ENCODE peak calls at places on chromosome 1, in five cellular contexts. One of them, this sample, is unnamed.

GRCh38 chr1:4303303-4303702 is 351.1 kb upstream of the AJAP1 start:
- ATAC-seq in naive thymus-derived CD4-positive, alpha-beta T cell: no peak
- ATAC-seq in naive thymus-derived CD8-positive, alpha-beta T cell: no peak
- ATAC-seq in lower lobe of right lung: no peak
- ATAC-seq in aorta: no peak
- ATAC-seq in this sample: no peak

GRCh38 chr1:116453906-116454305 is 80.9 kb downstream of the ATP1A1 start:
- ATAC-seq in naive thymus-derived CD8-positive, alpha-beta T cell: no peak
- ATAC-seq in naive thymus-derived CD4-positive, alpha-beta T cell: no peak
- ATAC-seq in aorta: no peak
- ATAC-seq in lower lobe of right lung: peak; percentile 19
- ATAC-seq in this sample: no peak

GRCh38 chr1:42964032-42964812 is 5.6 kb upstream of the SLC2A1 start:
- ATAC-seq in naive thymus-derived CD4-positive, alpha-beta T cell: no peak
- ATAC-seq in lower lobe of right lung: no peak
- ATAC-seq in naive thymus-derived CD8-positive, alpha-beta T cell: no peak
- ATAC-seq in aorta: no peak
- ATAC-seq in this sample: no peak

GRCh38 chr1:166971252-166971651 is 4.1 kb downstream of the ILDR2 start:
- ATAC-seq in aorta: no peak
- ATAC-seq in naive thymus-derived CD8-positive, alpha-beta T cell: no peak
- ATAC-seq in naive thymus-derived CD4-positive, alpha-beta T cell: no peak
- ATAC-seq in lower lobe of right lung: no peak
- ATAC-seq in this sample: no peak

GRCh38 chr1:201655243-201655642 is 116.3 kb downstream of the NAV1 start:
- ATAC-seq in naive thymus-derived CD8-positive, alpha-beta T cell: no peak
- ATAC-seq in aorta: no peak
- ATAC-seq in naive thymus-derived CD4-positive, alpha-beta T cell: no peak
- ATAC-seq in lower lobe of right lung: no peak
- ATAC-seq in this sample: peak; percentile 19

GRCh38 chr1:57093122-57093521 is 127.3 kb upstream of the C8B start:
- ATAC-seq in naive thymus-derived CD8-positive, alpha-beta T cell: no peak
- ATAC-seq in lower lobe of right lung: no peak
- ATAC-seq in aorta: no peak
- ATAC-seq in naive thymus-derived CD4-positive, alpha-beta T cell: no peak
- ATAC-seq in this sample: no peak

GRCh38 chr1:3457910-3458621 is 3.6 kb downstream of the ARHGEF16 start:
- ATAC-seq in aorta: no peak
- ATAC-seq in lower lobe of right lung: no peak
- ATAC-seq in naive thymus-derived CD4-positive, alpha-beta T cell: no peak
- ATAC-seq in naive thymus-derived CD8-positive, alpha-beta T cell: no peak
- ATAC-seq in this sample: no peak

GRCh38 chr1:61183471-61184034 is 101.2 kb downstream of the NFIA start:
- ATAC-seq in aorta: peak; percentile 85
- ATAC-seq in naive thymus-derived CD8-positive, alpha-beta T cell: no peak
- ATAC-seq in naive thymus-derived CD4-positive, alpha-beta T cell: no peak
- ATAC-seq in lower lobe of right lung: peak; percentile 89
- ATAC-seq in this sample: peak; percentile 21

GRCh38 chr1:47389735-47390134 is 26.4 kb upstream of the FOXE3 start:
- ATAC-seq in aorta: no peak
- ATAC-seq in naive thymus-derived CD4-positive, alpha-beta T cell: no peak
- ATAC-seq in naive thymus-derived CD8-positive, alpha-beta T cell: no peak
- ATAC-seq in lower lobe of right lung: no peak
- ATAC-seq in this sample: no peak

GRCh38 chr1:150543500-150544143 is 5.6 kb upstream of the ADAMTSL4 start:
- ATAC-seq in aorta: peak; percentile 64
- ATAC-seq in lower lobe of right lung: peak; percentile 38
- ATAC-seq in naive thymus-derived CD4-positive, alpha-beta T cell: no peak
- ATAC-seq in naive thymus-derived CD8-positive, alpha-beta T cell: no peak
- ATAC-seq in this sample: peak; percentile 76

GRCh38 chr1:209685835-209686234 is 10.6 kb downstream of the G0S2 start:
- ATAC-seq in lower lobe of right lung: no peak
- ATAC-seq in naive thymus-derived CD8-positive, alpha-beta T cell: no peak
- ATAC-seq in aorta: no peak
- ATAC-seq in naive thymus-derived CD4-positive, alpha-beta T cell: peak; percentile 49
- ATAC-seq in this sample: no peak

GRCh38 chr1:157700711-157701110 is at the start of gene FCRL3:
- ATAC-seq in lower lobe of right lung: no peak
- ATAC-seq in aorta: no peak
- ATAC-seq in naive thymus-derived CD8-positive, alpha-beta T cell: peak; percentile 44
- ATAC-seq in naive thymus-derived CD4-positive, alpha-beta T cell: peak; percentile 85
- ATAC-seq in this sample: no peak

GRCh38 chr1:13762642-13763041 is 62.7 kb downstream of the PRDM2 start:
- ATAC-seq in naive thymus-derived CD8-positive, alpha-beta T cell: peak; percentile 33
- ATAC-seq in lower lobe of right lung: no peak
- ATAC-seq in naive thymus-derived CD4-positive, alpha-beta T cell: no peak
- ATAC-seq in aorta: no peak
- ATAC-seq in this sample: no peak

GRCh38 chr1:166974647-166975345 is 544 bp downstream of the ILDR2 start:
- ATAC-seq in naive thymus-derived CD4-positive, alpha-beta T cell: peak; percentile 6
- ATAC-seq in lower lobe of right lung: no peak
- ATAC-seq in naive thymus-derived CD8-positive, alpha-beta T cell: peak; percentile 11
- ATAC-seq in aorta: no peak
- ATAC-seq in this sample: no peak

GRCh38 chr1:230230948-230231738 is 164.1 kb downstream of the GALNT2 start:
- ATAC-seq in lower lobe of right lung: peak; percentile 86
- ATAC-seq in naive thymus-derived CD8-positive, alpha-beta T cell: no peak
- ATAC-seq in naive thymus-derived CD4-positive, alpha-beta T cell: peak; percentile 37
- ATAC-seq in aorta: no peak
- ATAC-seq in this sample: no peak

GRCh38 chr1:53121319-53122172 is 20.9 kb downstream of the SLC1A7 start:
- ATAC-seq in aorta: peak; percentile 37
- ATAC-seq in naive thymus-derived CD4-positive, alpha-beta T cell: no peak
- ATAC-seq in lower lobe of right lung: no peak
- ATAC-seq in naive thymus-derived CD8-positive, alpha-beta T cell: no peak
- ATAC-seq in this sample: peak; percentile 26

GRCh38 chr1:235867903-235868469 is 1.3 kb upstream of the LYST start:
- ATAC-seq in naive thymus-derived CD4-positive, alpha-beta T cell: peak; percentile 60
- ATAC-seq in lower lobe of right lung: no peak
- ATAC-seq in aorta: no peak
- ATAC-seq in naive thymus-derived CD8-positive, alpha-beta T cell: peak; percentile 48
- ATAC-seq in this sample: no peak

GRCh38 chr1:5796028-5796427 is 196.2 kb downstream of the NPHP4 start:
- ATAC-seq in lower lobe of right lung: no peak
- ATAC-seq in naive thymus-derived CD4-positive, alpha-beta T cell: no peak
- ATAC-seq in naive thymus-derived CD8-positive, alpha-beta T cell: no peak
- ATAC-seq in aorta: no peak
- ATAC-seq in this sample: no peak

GRCh38 chr1:196494766-196495165 is 113.5 kb downstream of the KCNT2 start:
- ATAC-seq in aorta: no peak
- ATAC-seq in naive thymus-derived CD4-positive, alpha-beta T cell: no peak
- ATAC-seq in lower lobe of right lung: no peak
- ATAC-seq in naive thymus-derived CD8-positive, alpha-beta T cell: no peak
- ATAC-seq in this sample: no peak

GRCh38 chr1:111332190-111332589 is 41.5 kb downstream of the CHIA start:
- ATAC-seq in naive thymus-derived CD4-positive, alpha-beta T cell: no peak
- ATAC-seq in lower lobe of right lung: no peak
- ATAC-seq in naive thymus-derived CD8-positive, alpha-beta T cell: no peak
- ATAC-seq in aorta: no peak
- ATAC-seq in this sample: no peak

GRCh38 chr1:160061376-160062100 is 8.4 kb downstream of the KCNJ10 start:
- ATAC-seq in naive thymus-derived CD4-positive, alpha-beta T cell: no peak
- ATAC-seq in aorta: no peak
- ATAC-seq in naive thymus-derived CD8-positive, alpha-beta T cell: no peak
- ATAC-seq in lower lobe of right lung: no peak
- ATAC-seq in this sample: no peak

GRCh38 chr1:181018901-181019681 is 3.6 kb downstream of the STX6 start:
- ATAC-seq in naive thymus-derived CD8-positive, alpha-beta T cell: no peak
- ATAC-seq in aorta: no peak
- ATAC-seq in lower lobe of right lung: no peak
- ATAC-seq in naive thymus-derived CD4-positive, alpha-beta T cell: no peak
- ATAC-seq in this sample: no peak

GRCh38 chr1:164132001-164132400 is 427.0 kb upstream of the PBX1 start:
- ATAC-seq in naive thymus-derived CD4-positive, alpha-beta T cell: no peak
- ATAC-seq in aorta: no peak
- ATAC-seq in naive thymus-derived CD8-positive, alpha-beta T cell: no peak
- ATAC-seq in lower lobe of right lung: no peak
- ATAC-seq in this sample: no peak

GRCh38 chr1:1479547-1480483 is 8.2 kb downstream of the ATAD3B start:
- ATAC-seq in naive thymus-derived CD8-positive, alpha-beta T cell: no peak
- ATAC-seq in aorta: no peak
- ATAC-seq in naive thymus-derived CD4-positive, alpha-beta T cell: peak; percentile 28
- ATAC-seq in lower lobe of right lung: no peak
- ATAC-seq in this sample: no peak

GRCh38 chr1:45375104-45376090 is 35.2 kb upstream of the MUTYH start:
- ATAC-seq in naive thymus-derived CD8-positive, alpha-beta T cell: no peak
- ATAC-seq in naive thymus-derived CD4-positive, alpha-beta T cell: no peak
- ATAC-seq in aorta: no peak
- ATAC-seq in lower lobe of right lung: no peak
- ATAC-seq in this sample: peak; percentile 31

GRCh38 chr1:116288201-116288598 is 84.8 kb upstream of the ATP1A1 start:
- ATAC-seq in naive thymus-derived CD8-positive, alpha-beta T cell: no peak
- ATAC-seq in aorta: no peak
- ATAC-seq in naive thymus-derived CD4-positive, alpha-beta T cell: no peak
- ATAC-seq in lower lobe of right lung: no peak
- ATAC-seq in this sample: no peak

GRCh38 chr1:158248122-158248521 is 6.1 kb upstream of the CD1A start:
- ATAC-seq in naive thymus-derived CD4-positive, alpha-beta T cell: peak; percentile 85
- ATAC-seq in aorta: no peak
- ATAC-seq in naive thymus-derived CD8-positive, alpha-beta T cell: peak; percentile 66
- ATAC-seq in lower lobe of right lung: peak; percentile 65
- ATAC-seq in this sample: no peak

GRCh38 chr1:109844609-109845008 is 66.0 kb upstream of the CSF1 start:
- ATAC-seq in naive thymus-derived CD8-positive, alpha-beta T cell: no peak
- ATAC-seq in aorta: no peak
- ATAC-seq in naive thymus-derived CD4-positive, alpha-beta T cell: no peak
- ATAC-seq in lower lobe of right lung: no peak
- ATAC-seq in this sample: no peak

This sample was measured in gastroesophageal sphincter.